ENCODE peak calls at places on chromosomes 12 and 14, in nine cellular contexts. X is thyroid gland; V is IMR-90; U is psoas muscle; R is CD4-positive, alpha-beta T cell; G is RWPE1; P is tibial artery; C is fibroblast of mammary gland; H is cardiac fibroblast. S is an unnamed sample.

GRCh38 chr12:47652491-47653234 is 53.2 kb downstream of the RPAP3 start:
- DNase-seq in G (no peak), R (no peak), U (no peak), X (peak; percentile 4), P (no peak), H (no peak), V (no peak), C (no peak), S (no peak)

GRCh38 chr14:27384124-27384523 is 786.3 kb upstream of the NOVA1 start:
- DNase-seq in P (no peak), C (no peak), R (no peak), U (no peak), X (no peak), G (no peak), H (no peak), V (no peak), S (no peak)

GRCh38 chr12:86634706-86635410 is 378.7 kb upstream of the MGAT4C start:
- DNase-seq in R (no peak), P (no peak), C (peak; percentile 12), U (no peak), V (peak; percentile 1), G (peak; percentile 15), X (no peak), H (peak; percentile 21), S (no peak)

GRCh38 chr12:39351153-39351552 is 91.8 kb downstream of the KIF21A start:
- DNase-seq in R (no peak), C (no peak), G (no peak), V (no peak), U (no peak), X (no peak), H (no peak), P (no peak), S (no peak)

GRCh38 chr14:85934123-85934885 is 404.4 kb downstream of the FLRT2 start:
- DNase-seq in R (peak; percentile 45), V (no peak), X (no peak), G (peak; percentile 1), H (peak; percentile 39), P (no peak), C (peak; percentile 41), U (no peak), S (peak; percentile 28)

GRCh38 chr14:77140937-77141591 is 527 bp downstream of the ZDHHC22 start:
- DNase-seq in H (peak; percentile 35), U (no peak), R (no peak), X (no peak), V (peak; percentile 18), G (no peak), P (no peak), C (peak; percentile 3), S (peak; percentile 69)

GRCh38 chr12:6915023-6915788 is 826 bp downstream of the ENO2 start:
- DNase-seq in P (peak; percentile 82), R (no peak), X (peak; percentile 42), U (no peak), G (no peak), V (no peak), H (no peak), C (no peak), S (peak; percentile 69)

GRCh38 chr14:21476526-21476924 is 234 bp downstream of the RAB2B start:
- DNase-seq in C (no peak), P (no peak), G (peak; percentile 85), V (no peak), U (peak; percentile 91), H (no peak), R (no peak), X (peak; percentile 90), S (no peak)

GRCh38 chr12:13208533-13209278 is 12.2 kb downstream of the EMP1 start:
- DNase-seq in X (no peak), C (no peak), H (peak; percentile 62), V (peak; percentile 53), U (no peak), G (no peak), P (no peak), R (no peak), S (no peak)

GRCh38 chr12:120103044-120103338 is 13.6 kb downstream of the RAB35 start:
- DNase-seq in V (no peak), P (no peak), G (no peak), X (no peak), U (peak; percentile 48), R (no peak), H (no peak), C (no peak), S (no peak)

GRCh38 chr14:99382781-99383456 is 97.7 kb downstream of the SETD3 start:
- DNase-seq in H (peak; percentile 27), G (peak; percentile 82), X (no peak), P (no peak), R (no peak), C (no peak), U (no peak), V (peak; percentile 77), S (no peak)

GRCh38 chr12:49962861-49963765 is 1.4 kb downstream of the AQP5 start:
- DNase-seq in H (no peak), P (peak; percentile 74), U (no peak), G (peak; percentile 92), R (no peak), X (peak; percentile 91), C (no peak), V (no peak), S (no peak)

GRCh38 chr14:85536835-85537195 is 6.9 kb downstream of the FLRT2 start:
- DNase-seq in P (no peak), X (no peak), V (peak; percentile 53), R (no peak), G (no peak), C (peak; percentile 46), U (no peak), H (peak; percentile 51), S (no peak)

GRCh38 chr14:49480053-49480452 is 106.1 kb downstream of the RPS29 start:
- DNase-seq in G (no peak), X (no peak), U (no peak), P (no peak), R (no peak), V (no peak), H (no peak), C (no peak), S (no peak)

GRCh38 chr14:71166434-71166833 is 259.2 kb downstream of the PCNX1 start:
- DNase-seq in C (peak; percentile 68), P (no peak), H (peak; percentile 81), R (no peak), U (no peak), X (peak; percentile 6), G (no peak), V (peak; percentile 85), S (no peak)

GRCh38 chr14:103105580-103106168 is 11.1 kb downstream of the EXOC3L4 start:
- DNase-seq in R (peak; percentile 13), H (no peak), C (no peak), V (no peak), P (no peak), U (no peak), X (no peak), G (no peak), S (peak; percentile 77)

GRCh38 chr14:81427348-81428058 is 27.4 kb upstream of the STON2 start:
- DNase-seq in G (no peak), X (no peak), P (no peak), R (no peak), U (peak; percentile 72), H (no peak), V (no peak), C (no peak), S (no peak)

GRCh38 chr12:33757701-33758100 is 264.6 kb upstream of the ALG10 start:
- DNase-seq in U (no peak), R (no peak), G (no peak), P (no peak), V (no peak), X (no peak), H (no peak), C (no peak), S (no peak)

GRCh38 chr12:124024263-124024678 is 51.3 kb downstream of the ZNF664 start:
- DNase-seq in H (no peak), C (no peak), G (no peak), U (no peak), X (no peak), V (no peak), R (no peak), P (no peak), S (no peak)
- TF ChIP-seq CTCF in H (no peak), C (no peak), G (no peak), U (no peak), X (no peak), V (no peak), R (no peak), P (no peak), S (no peak)

GRCh38 chr14:106586098-106586704 is 1059.8 kb downstream of the TMEM121 start:
- DNase-seq in C (no peak), X (no peak), R (peak; percentile 59), G (peak; percentile 8), H (no peak), P (no peak), V (no peak), U (no peak), S (peak; percentile 58)
- TF ChIP-seq CTCF in C (no peak), X (no peak), R (peak; percentile 75), G (peak; percentile 52), H (no peak), P (no peak), V (no peak), U (no peak), S (peak; percentile 89)

GRCh38 chr14:75554482-75554881 is 23.9 kb upstream of the FLVCR2 start:
- DNase-seq in X (no peak), C (peak; percentile 24), H (peak; percentile 41), U (no peak), V (peak; percentile 20), G (peak; percentile 78), P (no peak), R (no peak), S (no peak)
- TF ChIP-seq CTCF in X (no peak), C (no peak), H (no peak), U (no peak), V (no peak), G (no peak), P (no peak), R (no peak), S (no peak)

GRCh38 chr12:108685469-108686247 is 45.7 kb downstream of the CORO1C start:
- DNase-seq in H (peak; percentile 71), R (no peak), P (no peak), C (no peak), X (no peak), G (no peak), U (no peak), V (no peak), S (no peak)
- TF ChIP-seq CTCF in H (no peak), R (no peak), P (no peak), C (no peak), X (no peak), G (no peak), U (no peak), V (no peak), S (no peak)

DNA sequence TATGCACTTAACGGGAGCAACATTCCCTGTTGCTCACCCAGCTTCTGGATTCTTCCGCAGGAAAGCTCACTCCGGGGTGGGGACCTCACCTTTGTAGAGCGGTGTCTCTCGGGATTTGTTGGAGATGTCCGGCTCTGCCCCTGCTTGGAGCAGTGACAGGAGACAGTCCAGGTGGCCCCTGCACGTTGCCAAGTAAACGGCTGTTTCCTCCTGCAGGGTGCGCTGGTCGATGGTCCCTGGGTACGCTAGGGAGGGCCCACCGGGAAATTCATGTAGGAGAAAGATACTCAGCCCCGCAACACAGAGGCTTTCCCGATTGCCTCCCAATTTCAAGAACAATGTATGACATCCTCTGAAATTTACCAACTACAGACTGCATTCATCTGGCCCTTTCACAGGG is 23.1 kb downstream of the ASB2 start:
- DNase-seq in U (no peak), V (no peak), P (no peak), H (no peak), X (no peak), R (no peak), G (no peak), C (no peak), S (no peak)
- TF ChIP-seq CTCF in U (peak; percentile 6), V (no peak), P (no peak), H (no peak), X (no peak), R (no peak), G (no peak), C (no peak), S (peak; percentile 46)